ENCODE peak calls at places on chromosome 10, in ten cellular contexts. J, Z, U, H, T, M, K, L, Q and V are unnamed samples.

GRCh38 chr10:66455304-66455703 is 470.5 kb upstream of the LRRTM3 start:
- DNase-seq in U (no peak), J (no peak), L (no peak), H (no peak), Z (peak), K (no peak), M (no peak), Q (no peak), T (no peak), V (no peak)

GRCh38 chr10:104268691-104269645 is at the start of gene GSTO2:
- DNase-seq in L (peak), Q (peak), U (peak), Z (no peak), K (peak), T (peak), H (peak), J (peak), M (peak), V (peak)

GRCh38 chr10:92848441-92849233 is at the start of gene EXOC6:
- DNase-seq in T (peak), Q (peak), Z (peak), M (peak), L (peak), J (peak), K (peak), H (peak), U (peak), V (peak)

GRCh38 chr10:119542357-119542989 is at the start of gene RGS10:
- DNase-seq in T (peak), J (peak), H (peak), U (peak), Z (peak), K (no peak), Q (peak), M (peak), L (peak), V (peak)

GRCh38 chr10:117546020-117546629 is 3.6 kb downstream of the EMX2 start:
- DNase-seq in Z (no peak), T (no peak), H (no peak), J (no peak), K (no peak), Q (no peak), U (no peak), M (no peak), L (no peak), V (no peak)

GRCh38 chr10:60666221-60666620 is 112.1 kb upstream of the CDK1 start:
- DNase-seq in J (no peak), L (no peak), K (no peak), M (peak), Q (no peak), Z (no peak), T (no peak), U (no peak), H (no peak), V (no peak)

GRCh38 chr10:33509231-33509871 is 174.9 kb upstream of the NRP1 start:
- DNase-seq in T (no peak), H (no peak), L (no peak), Q (no peak), Z (peak), J (no peak), K (peak), U (peak), M (peak), V (no peak)

GRCh38 chr10:119247550-119247894 is 40.2 kb downstream of the GRK5 start:
- DNase-seq in L (no peak), U (no peak), H (no peak), J (no peak), Q (no peak), K (no peak), T (no peak), M (no peak), Z (no peak), V (no peak)

GRCh38 chr10:122435212-122435827 is 19.1 kb upstream of the ARMS2 start:
- DNase-seq in J (no peak), Z (peak), T (no peak), M (peak), U (peak), Q (no peak), K (no peak), L (no peak), H (no peak), V (no peak)

GRCh38 chr10:130215076-130215917 is 79.1 kb downstream of the GLRX3 start:
- DNase-seq in T (no peak), L (no peak), U (no peak), J (no peak), Q (no peak), H (no peak), Z (no peak), K (no peak), M (no peak), V (no peak)

GRCh38 chr10:279655-280054 is 144.4 kb downstream of the ZMYND11 start:
- DNase-seq in Z (no peak), J (no peak), U (no peak), L (no peak), K (no peak), Q (no peak), T (no peak), H (no peak), M (no peak), V (no peak)